ENCODE peak calls at places on chromosome 22, in four cellular contexts. J, C, T and P are unnamed samples.

GRCh38 chr22:32708835-32709234 is 92.7 kb upstream of the TIMP3 start:
- DNase-seq in C (peak), J (no peak), T (peak), P (no peak)

GRCh38 chr22:44357296-44357961 is 44.7 kb upstream of the SHISAL1 start:
- DNase-seq in J (peak), T (no peak), C (no peak), P (no peak)

GRCh38 chr22:44196241-44196640 is 15.5 kb downstream of the PARVG start:
- DNase-seq in C (no peak), T (no peak), J (no peak), P (no peak)

GRCh38 chr22:32142600-32142999 is 16.5 kb downstream of the C22orf42 start:
- DNase-seq in C (no peak), J (no peak), T (no peak), P (no peak)

GRCh38 chr22:44180706-44181032 is at the start of gene PARVG:
- DNase-seq in J (no peak), C (no peak), T (no peak), P (no peak)

GRCh38 chr22:49789289-49790141 is 38.2 kb downstream of the BRD1 start:
- DNase-seq in C (no peak), J (peak), T (no peak), P (peak)

GRCh38 chr22:36371920-36372319 is 15.8 kb downstream of the MYH9 start:
- DNase-seq in J (no peak), C (no peak), T (no peak), P (no peak)

GRCh38 chr22:25402501-25403283 is 161.8 kb upstream of the GRK3 start:
- DNase-seq in J (no peak), C (peak), T (no peak), P (peak)

GRCh38 chr22:49620003-49620556 is 207.6 kb downstream of the BRD1 start:
- DNase-seq in C (peak), J (no peak), T (no peak), P (no peak)

GRCh38 chr22:25774575-25775026 is 32.6 kb downstream of the MYO18B start:
- DNase-seq in T (no peak), J (no peak), C (no peak), P (no peak)

GRCh38 chr22:45201678-45202332 is 38.1 kb downstream of the NUP50 start:
- DNase-seq in C (no peak), T (peak), J (no peak), P (peak)

GRCh38 chr22:46007003-46007847 is 30.3 kb upstream of the WNT7B start:
- DNase-seq in C (peak), T (no peak), J (peak), P (peak)

GRCh38 chr22:31490496-31490925 is 869 bp upstream of the EIF4ENIF1 start:
- DNase-seq in J (peak), T (peak), C (peak), P (peak)

GRCh38 chr22:19877626-19878339 is 23.1 kb upstream of the GNB1L start:
- DNase-seq in T (no peak), J (no peak), C (no peak), P (no peak)

GRCh38 chr22:19819911-19820879 is 34.5 kb downstream of the GNB1L start:
- DNase-seq in C (peak), T (no peak), J (no peak), P (no peak)

GRCh38 chr22:32712644-32713355 is 88.7 kb upstream of the TIMP3 start:
- DNase-seq in T (no peak), C (no peak), J (no peak), P (no peak)

GRCh38 chr22:30628491-30628890 is 7.1 kb upstream of the SLC35E4 start:
- DNase-seq in T (no peak), J (no peak), C (no peak), P (no peak)

GRCh38 chr22:44659140-44659539 is 42.9 kb upstream of the PRR5 start:
- DNase-seq in J (no peak), T (no peak), C (no peak), P (no peak)

GRCh38 chr22:50507421-50507990 is at the start of gene LMF2:
- DNase-seq in T (no peak), C (peak), J (peak), P (no peak)

GRCh38 chr22:36026741-36027140 is 1.9 kb downstream of the RBFOX2 start:
- DNase-seq in C (no peak), T (no peak), J (no peak), P (peak)

GRCh38 chr22:19974233-19974861 is 32.7 kb upstream of the TXNRD2 start:
- DNase-seq in T (no peak), J (peak), C (no peak), P (peak)

GRCh38 chr22:33873186-33873585 is 47.1 kb downstream of the LARGE1 start:
- DNase-seq in C (peak), J (no peak), T (no peak), P (no peak)

GRCh38 chr22:20867179-20868099 is 8.6 kb downstream of the SNAP29 start:
- DNase-seq in T (no peak), C (no peak), J (peak), P (peak)

GRCh38 chr22:32327066-32327465 is 30.6 kb upstream of the RFPL3 start:
- DNase-seq in J (no peak), C (peak), T (no peak), P (peak)

GRCh38 chr22:33110562-33111163 is 52.5 kb upstream of the SYN3 start:
- DNase-seq in T (no peak), J (no peak), C (no peak), P (no peak)

GRCh38 chr22:46046299-46046685 is 69.3 kb upstream of the WNT7B start:
- DNase-seq in C (no peak), J (no peak), T (no peak), P (no peak)

GRCh38 chr22:32030508-32031247 is 12.4 kb upstream of the SLC5A1 start:
- DNase-seq in C (no peak), J (no peak), T (no peak), P (no peak)

GRCh38 chr22:22201185-22201924 is 43.2 kb upstream of the VPREB1 start:
- DNase-seq in T (no peak), J (peak), C (no peak), P (peak)

GRCh38 chr22:20644071-20644642 is 129.8 kb upstream of the SERPIND1 start:
- DNase-seq in T (no peak), C (no peak), J (no peak), P (no peak)

GRCh38 chr22:40204331-40205116 is 26.8 kb downstream of the TNRC6B start:
- DNase-seq in T (peak), C (no peak), J (no peak), P (peak)

GRCh38 chr22:44545773-44546172 is 47.7 kb upstream of the RTL6 start:
- DNase-seq in C (peak), T (no peak), J (no peak), P (no peak)

GRCh38 chr22:41245917-41246499 is 5.3 kb upstream of the CHADL start:
- DNase-seq in T (no peak), J (no peak), C (no peak), P (no peak)

GRCh38 chr22:41241133-41241676 is 474 bp upstream of the CHADL start:
- DNase-seq in C (no peak), J (no peak), T (no peak), P (no peak)

GRCh38 chr22:41242396-41243117 is 1.8 kb upstream of the CHADL start:
- DNase-seq in J (no peak), C (no peak), T (no peak), P (no peak)

GRCh38 chr22:41240377-41241132 is at the start of gene CHADL:
- DNase-seq in J (no peak), C (no peak), T (no peak), P (no peak)

DNA sequence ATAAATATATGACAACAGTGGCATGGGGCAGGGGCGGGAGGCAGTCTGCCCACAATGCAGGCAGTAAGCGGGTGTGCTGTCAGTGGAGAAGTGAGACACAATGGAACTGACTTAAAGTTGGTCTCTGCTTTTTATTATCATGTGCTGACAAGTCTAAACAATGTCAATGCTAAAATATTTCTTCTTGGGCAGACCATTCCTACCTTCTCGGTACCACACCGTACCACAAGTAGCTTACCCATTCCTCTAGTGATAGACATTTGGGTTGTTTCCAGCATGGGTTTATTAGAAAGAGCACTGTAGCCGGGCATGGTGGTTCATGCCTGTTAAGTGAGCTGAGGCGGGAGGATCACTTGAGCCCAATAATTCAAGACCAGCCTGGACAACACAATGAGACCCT is 2.6 kb upstream of the CHADL start:
- DNase-seq in T (no peak), C (no peak), J (no peak), P (no peak)
- TF ChIP-seq CTCF in T (no peak), C (no peak), J (no peak), P (no peak)

DNA sequence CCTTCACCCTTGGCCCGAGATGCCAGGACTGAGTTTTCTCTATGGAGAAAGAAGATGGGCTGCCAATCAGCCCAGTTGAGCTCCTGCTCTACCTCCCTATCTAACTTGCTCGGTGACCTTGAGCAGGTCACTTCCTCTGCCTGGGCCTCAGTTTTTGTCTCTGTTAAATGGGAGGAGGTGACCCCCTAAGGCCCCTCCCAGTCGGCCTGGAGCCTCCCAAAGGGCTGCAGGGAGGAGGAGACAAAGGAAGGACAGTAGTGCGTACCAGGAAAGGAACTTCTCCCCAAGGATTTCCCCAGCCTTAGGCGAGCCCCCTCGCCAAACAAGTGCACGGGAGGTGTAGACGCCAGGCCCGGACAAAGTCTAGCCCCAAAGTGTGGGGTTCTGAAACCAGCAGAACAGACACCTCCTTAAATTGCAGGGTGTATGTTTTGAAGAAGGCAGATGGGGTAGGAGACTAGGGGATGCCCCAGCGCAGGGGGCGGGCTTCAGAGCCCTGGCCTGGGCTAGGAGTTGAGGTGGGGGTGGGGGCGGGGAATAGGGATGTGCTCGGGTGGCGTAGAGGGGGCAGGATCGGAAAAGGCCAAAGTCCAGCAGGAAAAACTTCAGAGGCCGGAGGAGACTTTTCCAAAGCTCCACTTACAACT is 1.0 kb downstream of the CBX7 start:
- DNase-seq in J (no peak), T (no peak), C (no peak), P (no peak)
- H3K4me3 ChIP-seq in J (no peak), T (peak), C (peak), P (peak)

GRCh38 chr22:42881982-42882656 is 25.0 kb upstream of the ARFGAP3 start:
- DNase-seq in J (no peak), C (no peak), T (no peak), P (no peak)
- TF ChIP-seq CTCF in J (no peak), C (no peak), T (no peak), P (no peak)

GRCh38 chr22:37633082-37633692 is 6.3 kb upstream of the SH3BP1 start:
- DNase-seq in T (no peak), C (no peak), J (peak), P (no peak)
- H3K4me3 ChIP-seq in T (no peak), C (peak), J (no peak), P (no peak)

GRCh38 chr22:29609139-29609538 is 5.7 kb downstream of the NF2 start:
- DNase-seq in T (no peak), J (no peak), C (no peak), P (no peak)
- TF ChIP-seq CTCF in T (peak), J (no peak), C (no peak), P (peak)

GRCh38 chr22:27605390-27605789 is 196.2 kb downstream of the MN1 start:
- DNase-seq in T (no peak), C (no peak), J (no peak), P (no peak)

GRCh38 chr22:27610863-27611786 is 190.4 kb downstream of the MN1 start:
- DNase-seq in C (no peak), T (no peak), J (peak), P (no peak)

GRCh38 chr22:27613099-27614089 is 188.2 kb downstream of the MN1 start:
- DNase-seq in T (no peak), J (peak), C (no peak), P (no peak)

GRCh38 chr22:27612075-27612474 is 189.5 kb downstream of the MN1 start:
- DNase-seq in C (no peak), T (no peak), J (peak), P (no peak)

GRCh38 chr22:27609411-27610029 is 192.0 kb downstream of the MN1 start:
- DNase-seq in J (no peak), C (no peak), T (no peak), P (no peak)
- H3K4me3 ChIP-seq in J (no peak), C (no peak), T (no peak), P (no peak)